ENCODE peak calls at places on chromosomes 4 and X, in ten cellular contexts. One of them, this sample, is unnamed. For H3K4me1, the result is how much of the 10 kb centered on the place peaks cover.

GRCh38 chrX:11190745-11191510 is 79.8 kb downstream of the HCCS start:
- DNase-seq in body of pancreas: peak
- DNase-seq in breast epithelium: no peak
- DNase-seq in K562: no peak
- DNase-seq in adrenal gland: no peak
- DNase-seq in HCT116: no peak
- DNase-seq in sigmoid colon: no peak
- DNase-seq in A549: no peak
- DNase-seq in heart left ventricle: no peak
- DNase-seq in esophagus squamous epithelium: no peak
- DNase-seq in this sample: no peak

GRCh38 chr4:99436976-99437655 is 2.0 kb upstream of the ADH7 start:
- DNase-seq in body of pancreas: no peak
- DNase-seq in HCT116: no peak
- DNase-seq in sigmoid colon: no peak
- DNase-seq in K562: no peak
- DNase-seq in esophagus squamous epithelium: no peak
- DNase-seq in A549: no peak
- DNase-seq in adrenal gland: no peak
- DNase-seq in heart left ventricle: no peak
- DNase-seq in breast epithelium: no peak
- DNase-seq in this sample: no peak

GRCh38 chr4:74618659-74619058 is 173.7 kb downstream of the AREG start:
- DNase-seq in adrenal gland: no peak
- DNase-seq in body of pancreas: no peak
- DNase-seq in HCT116: no peak
- DNase-seq in breast epithelium: no peak
- DNase-seq in esophagus squamous epithelium: no peak
- DNase-seq in sigmoid colon: no peak
- DNase-seq in heart left ventricle: no peak
- DNase-seq in A549: peak
- DNase-seq in K562: no peak
- DNase-seq in this sample: no peak

GRCh38 chrX:19805054-19805690 is 82.2 kb downstream of the SH3KBP1 start:
- DNase-seq in heart left ventricle: no peak
- DNase-seq in adrenal gland: no peak
- DNase-seq in breast epithelium: no peak
- DNase-seq in sigmoid colon: no peak
- DNase-seq in esophagus squamous epithelium: no peak
- DNase-seq in A549: no peak
- DNase-seq in body of pancreas: no peak
- DNase-seq in K562: no peak
- DNase-seq in HCT116: no peak
- DNase-seq in this sample: no peak

GRCh38 chr4:64105903-64106302 is 303.3 kb downstream of the TECRL start:
- DNase-seq in body of pancreas: no peak
- DNase-seq in HCT116: no peak
- DNase-seq in A549: no peak
- DNase-seq in esophagus squamous epithelium: no peak
- DNase-seq in sigmoid colon: no peak
- DNase-seq in K562: no peak
- DNase-seq in heart left ventricle: no peak
- DNase-seq in adrenal gland: no peak
- DNase-seq in breast epithelium: no peak
- DNase-seq in this sample: no peak

GRCh38 chrX:35115205-35115604 is 172.6 kb downstream of the FAM47B start:
- DNase-seq in body of pancreas: no peak
- DNase-seq in HCT116: no peak
- DNase-seq in A549: no peak
- DNase-seq in breast epithelium: no peak
- DNase-seq in sigmoid colon: no peak
- DNase-seq in K562: no peak
- DNase-seq in esophagus squamous epithelium: no peak
- DNase-seq in heart left ventricle: no peak
- DNase-seq in adrenal gland: no peak
- DNase-seq in this sample: no peak

GRCh38 chr4:8215001-8215427 is 15.9 kb downstream of the SH3TC1 start:
- DNase-seq in HCT116: no peak
- DNase-seq in A549: no peak
- DNase-seq in heart left ventricle: no peak
- DNase-seq in body of pancreas: peak
- DNase-seq in esophagus squamous epithelium: no peak
- DNase-seq in sigmoid colon: no peak
- DNase-seq in adrenal gland: peak
- DNase-seq in breast epithelium: no peak
- DNase-seq in K562: no peak
- DNase-seq in this sample: peak

GRCh38 chr4:40629401-40630334 is at the start of gene RBM47:
- DNase-seq in A549: peak
- DNase-seq in adrenal gland: peak
- DNase-seq in sigmoid colon: peak
- DNase-seq in heart left ventricle: peak
- DNase-seq in body of pancreas: peak
- DNase-seq in breast epithelium: peak
- DNase-seq in esophagus squamous epithelium: no peak
- DNase-seq in K562: no peak
- DNase-seq in HCT116: peak
- DNase-seq in this sample: peak

GRCh38 chr4:39846135-39846534 is 131.6 kb downstream of the PDS5A start:
- DNase-seq in breast epithelium: no peak
- DNase-seq in body of pancreas: no peak
- DNase-seq in adrenal gland: no peak
- DNase-seq in sigmoid colon: no peak
- DNase-seq in heart left ventricle: no peak
- DNase-seq in A549: peak
- DNase-seq in HCT116: no peak
- DNase-seq in K562: no peak
- DNase-seq in esophagus squamous epithelium: no peak
- DNase-seq in this sample: no peak

GRCh38 chrX:19682712-19683331 is 167.5 kb upstream of the MAP3K15 start:
- DNase-seq in adrenal gland: peak
- DNase-seq in esophagus squamous epithelium: no peak
- DNase-seq in heart left ventricle: peak
- DNase-seq in A549: peak
- DNase-seq in body of pancreas: peak
- DNase-seq in K562: no peak
- DNase-seq in HCT116: no peak
- DNase-seq in sigmoid colon: peak
- DNase-seq in breast epithelium: peak
- DNase-seq in this sample: peak

GRCh38 chr4:20778896-20779295 is 78.6 kb downstream of the PACRGL start:
- DNase-seq in adrenal gland: no peak
- DNase-seq in K562: no peak
- DNase-seq in heart left ventricle: no peak
- DNase-seq in HCT116: no peak
- DNase-seq in A549: no peak
- DNase-seq in breast epithelium: no peak
- DNase-seq in esophagus squamous epithelium: no peak
- DNase-seq in sigmoid colon: no peak
- DNase-seq in body of pancreas: no peak
- DNase-seq in this sample: no peak

GRCh38 chr4:40038972-40039371 is 17.7 kb upstream of the N4BP2 start:
- DNase-seq in HCT116: no peak
- DNase-seq in body of pancreas: no peak
- DNase-seq in heart left ventricle: no peak
- DNase-seq in adrenal gland: no peak
- DNase-seq in sigmoid colon: no peak
- DNase-seq in esophagus squamous epithelium: no peak
- DNase-seq in A549: no peak
- DNase-seq in breast epithelium: no peak
- DNase-seq in K562: no peak
- DNase-seq in this sample: no peak

DNA sequence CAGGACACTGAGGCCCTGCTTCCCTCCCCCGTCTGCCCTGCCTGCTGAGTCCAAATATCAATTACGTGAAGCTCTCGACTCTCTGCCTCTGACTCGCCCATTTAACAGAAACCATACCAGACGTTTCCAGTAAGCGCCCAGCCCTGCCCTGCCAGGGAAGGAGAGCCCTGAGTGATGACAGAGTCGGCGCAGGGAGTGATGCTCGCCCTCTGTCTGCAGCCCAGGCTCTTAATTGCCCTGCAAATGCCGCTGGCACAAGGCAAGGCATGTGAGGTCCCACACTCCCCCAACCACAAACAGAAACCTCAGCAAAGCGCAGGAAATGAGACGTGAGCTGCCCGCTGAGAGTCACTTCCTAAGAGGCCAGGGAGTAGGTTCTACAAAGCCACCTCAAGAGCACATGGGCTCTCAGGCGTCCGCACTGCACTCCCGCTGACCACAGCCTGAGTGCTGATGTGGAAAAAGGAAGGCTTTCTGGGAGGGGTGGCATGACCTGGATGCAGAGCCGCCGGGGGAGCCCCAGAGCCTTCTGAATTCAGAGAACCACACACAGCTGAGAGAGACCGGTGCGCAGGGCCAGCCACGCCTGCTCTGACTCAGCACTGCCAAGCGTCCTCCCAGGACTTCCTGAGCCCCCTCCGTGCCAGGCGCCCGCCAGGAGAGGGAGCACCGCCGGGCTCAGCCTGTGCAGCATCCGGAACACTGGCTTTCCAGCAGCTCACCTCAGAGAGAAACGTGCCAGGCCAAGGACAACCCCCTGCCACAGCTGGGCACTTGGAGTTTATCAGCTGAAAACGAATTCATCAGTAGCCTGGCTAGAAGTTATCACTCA is 5.3 kb downstream of the ZFYVE28 start:
- DNase-seq in heart left ventricle: peak
- DNase-seq in esophagus squamous epithelium: peak
- DNase-seq in sigmoid colon: peak
- DNase-seq in HCT116: peak
- DNase-seq in K562: peak
- DNase-seq in adrenal gland: peak
- DNase-seq in body of pancreas: peak
- DNase-seq in breast epithelium: peak
- DNase-seq in A549: peak
- DNase-seq in this sample: peak
- H3K4me1 ChIP-seq in heart left ventricle: under half
- H3K4me1 ChIP-seq in esophagus squamous epithelium: half or more
- H3K4me1 ChIP-seq in sigmoid colon: under half
- H3K4me1 ChIP-seq in HCT116: half or more
- H3K4me1 ChIP-seq in K562: half or more
- H3K4me1 ChIP-seq in adrenal gland: under half
- H3K4me1 ChIP-seq in body of pancreas: under half
- H3K4me1 ChIP-seq in breast epithelium: under half
- H3K4me1 ChIP-seq in A549: under half
- H3K4me1 ChIP-seq in this sample: half or more

GRCh38 chr4:185142911-185143595 is at the start of gene SLC25A4:
- DNase-seq in K562: peak
- DNase-seq in heart left ventricle: peak
- DNase-seq in adrenal gland: peak
- DNase-seq in A549: peak
- DNase-seq in HCT116: peak
- DNase-seq in body of pancreas: peak
- DNase-seq in esophagus squamous epithelium: peak
- DNase-seq in sigmoid colon: peak
- DNase-seq in breast epithelium: peak
- DNase-seq in this sample: peak
- TF ChIP-seq POLR2A in K562: peak
- TF ChIP-seq POLR2A in heart left ventricle: peak
- TF ChIP-seq POLR2A in adrenal gland: peak
- TF ChIP-seq POLR2A in A549: peak
- TF ChIP-seq POLR2A in HCT116: peak
- TF ChIP-seq POLR2A in body of pancreas: peak
- TF ChIP-seq POLR2A in esophagus squamous epithelium: no peak
- TF ChIP-seq POLR2A in sigmoid colon: peak
- TF ChIP-seq POLR2A in breast epithelium: no peak
- TF ChIP-seq POLR2A in this sample: peak

GRCh38 chr4:70734168-70734954 is 12.6 kb downstream of the RUFY3 start:
- DNase-seq in esophagus squamous epithelium: no peak
- DNase-seq in HCT116: no peak
- DNase-seq in breast epithelium: no peak
- DNase-seq in heart left ventricle: no peak
- DNase-seq in adrenal gland: no peak
- DNase-seq in K562: no peak
- DNase-seq in body of pancreas: no peak
- DNase-seq in A549: no peak
- DNase-seq in sigmoid colon: no peak
- DNase-seq in this sample: no peak
- H3K27ac ChIP-seq in esophagus squamous epithelium: peak
- H3K27ac ChIP-seq in HCT116: no peak
- H3K27ac ChIP-seq in breast epithelium: peak
- H3K27ac ChIP-seq in heart left ventricle: peak
- H3K27ac ChIP-seq in adrenal gland: peak
- H3K27ac ChIP-seq in K562: peak
- H3K27ac ChIP-seq in body of pancreas: peak
- H3K27ac ChIP-seq in A549: peak
- H3K27ac ChIP-seq in sigmoid colon: peak
- H3K27ac ChIP-seq in this sample: peak

GRCh38 chr4:78778530-78778929 is 2.4 kb downstream of the BMP2K start:
- DNase-seq in breast epithelium: no peak
- DNase-seq in esophagus squamous epithelium: no peak
- DNase-seq in sigmoid colon: no peak
- DNase-seq in heart left ventricle: no peak
- DNase-seq in A549: no peak
- DNase-seq in K562: no peak
- DNase-seq in HCT116: no peak
- DNase-seq in adrenal gland: no peak
- DNase-seq in body of pancreas: no peak
- DNase-seq in this sample: no peak

GRCh38 chr4:78781925-78782324 is 5.8 kb downstream of the BMP2K start:
- DNase-seq in heart left ventricle: no peak
- DNase-seq in K562: no peak
- DNase-seq in HCT116: no peak
- DNase-seq in breast epithelium: no peak
- DNase-seq in sigmoid colon: no peak
- DNase-seq in esophagus squamous epithelium: no peak
- DNase-seq in body of pancreas: no peak
- DNase-seq in adrenal gland: no peak
- DNase-seq in A549: no peak
- DNase-seq in this sample: no peak

GRCh38 chr4:78779280-78779679 is 3.1 kb downstream of the BMP2K start:
- DNase-seq in A549: no peak
- DNase-seq in breast epithelium: no peak
- DNase-seq in K562: no peak
- DNase-seq in HCT116: no peak
- DNase-seq in heart left ventricle: no peak
- DNase-seq in body of pancreas: no peak
- DNase-seq in sigmoid colon: no peak
- DNase-seq in esophagus squamous epithelium: no peak
- DNase-seq in adrenal gland: no peak
- DNase-seq in this sample: no peak

GRCh38 chr4:78780093-78780492 is 3.9 kb downstream of the BMP2K start:
- DNase-seq in sigmoid colon: no peak
- DNase-seq in body of pancreas: no peak
- DNase-seq in HCT116: no peak
- DNase-seq in esophagus squamous epithelium: no peak
- DNase-seq in K562: no peak
- DNase-seq in A549: no peak
- DNase-seq in breast epithelium: no peak
- DNase-seq in adrenal gland: no peak
- DNase-seq in heart left ventricle: no peak
- DNase-seq in this sample: no peak

DNA sequence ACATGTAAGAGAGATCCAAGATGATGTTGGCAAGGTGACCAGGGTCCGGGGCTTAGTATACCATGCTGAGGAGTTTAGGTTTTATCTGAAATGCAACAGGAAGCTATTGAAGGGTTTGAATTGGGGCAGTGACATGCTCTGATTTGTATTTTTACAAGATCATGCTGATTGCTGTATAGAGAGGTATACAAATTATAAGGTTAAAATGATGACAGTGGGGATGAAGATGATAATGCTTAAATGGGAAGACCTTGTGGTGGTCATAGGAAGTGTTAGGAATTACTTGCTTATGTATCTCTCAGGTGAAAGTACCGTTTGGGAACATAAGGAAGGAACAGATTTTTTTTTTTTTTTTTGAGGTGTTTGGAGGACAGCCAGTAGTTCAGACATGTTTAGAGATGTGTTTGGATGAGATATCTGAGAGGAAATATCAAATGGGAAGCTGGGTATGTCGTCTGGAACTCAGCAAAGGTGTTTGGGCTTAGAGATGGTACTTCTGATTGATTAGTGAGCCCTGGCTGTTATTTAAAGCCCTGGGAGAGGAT is 5.0 kb downstream of the BMP2K start:
- DNase-seq in K562: no peak
- DNase-seq in adrenal gland: no peak
- DNase-seq in HCT116: no peak
- DNase-seq in A549: no peak
- DNase-seq in sigmoid colon: no peak
- DNase-seq in heart left ventricle: no peak
- DNase-seq in body of pancreas: no peak
- DNase-seq in breast epithelium: no peak
- DNase-seq in esophagus squamous epithelium: no peak
- DNase-seq in this sample: no peak
- H3K4me1 ChIP-seq in K562: half or more
- H3K4me1 ChIP-seq in adrenal gland: under half
- H3K4me1 ChIP-seq in HCT116: under half
- H3K4me1 ChIP-seq in A549: under half
- H3K4me1 ChIP-seq in sigmoid colon: under half
- H3K4me1 ChIP-seq in heart left ventricle: half or more
- H3K4me1 ChIP-seq in body of pancreas: under half
- H3K4me1 ChIP-seq in breast epithelium: under half
- H3K4me1 ChIP-seq in esophagus squamous epithelium: half or more
- H3K4me1 ChIP-seq in this sample: under half